ENCODE peak calls at places on chromosomes 12 and 14, in four cellular contexts. V, U, L and J are unnamed samples.

GRCh38 chr12:111437816-111438454 is 32.2 kb downstream of the SH2B3 start:
- DNase-seq in V (no peak), U (peak), L (no peak), J (no peak)

GRCh38 chr12:56188786-56189335 is 422 bp downstream of the SMARCC2 start:
- DNase-seq in V (peak), U (no peak), L (no peak), J (peak)

GRCh38 chr12:130859128-130859527 is 12.7 kb upstream of the RAN start:
- DNase-seq in V (no peak), U (no peak), L (no peak), J (no peak)

GRCh38 chr12:34406228-34406995 is 384.1 kb downstream of the ALG10 start:
- DNase-seq in V (no peak), U (no peak), L (no peak), J (peak)

GRCh38 chr12:120932058-120932457 is 27.9 kb upstream of the SPPL3 start:
- DNase-seq in V (no peak), U (no peak), L (no peak), J (no peak)

GRCh38 chr12:123271182-123271491 is 519 bp downstream of the CDK2AP1 start:
- DNase-seq in V (peak), U (peak), L (peak), J (peak)

GRCh38 chr12:91335724-91336123 is 153.1 kb upstream of the DCN start:
- DNase-seq in V (no peak), U (no peak), L (no peak), J (no peak)

GRCh38 chr12:69570000-69570516 is 15.2 kb upstream of the CCT2 start:
- DNase-seq in V (no peak), U (no peak), L (no peak), J (no peak)

GRCh38 chr12:91854725-91855124 is 290.9 kb downstream of the BTG1 start:
- DNase-seq in V (no peak), U (no peak), L (no peak), J (no peak)

GRCh38 chr12:22169281-22169824 is 123.3 kb downstream of the CMAS start:
- DNase-seq in V (no peak), U (no peak), L (no peak), J (no peak)

GRCh38 chr14:100747021-100747586 is 20.4 kb downstream of the DLK1 start:
- DNase-seq in V (peak), U (no peak), L (no peak), J (no peak)

GRCh38 chr12:12482959-12483358 is 79.7 kb downstream of the DUSP16 start:
- DNase-seq in V (no peak), U (no peak), L (peak), J (no peak)

GRCh38 chr12:91222746-91223145 is 40.1 kb upstream of the DCN start:
- DNase-seq in V (no peak), U (no peak), L (no peak), J (no peak)

GRCh38 chr12:75481774-75482173 is 1.2 kb downstream of the GLIPR1 start:
- DNase-seq in V (no peak), U (no peak), L (no peak), J (no peak)

GRCh38 chr12:19457561-19457960 is 18.3 kb downstream of the AEBP2 start:
- DNase-seq in V (no peak), U (no peak), L (no peak), J (no peak)

GRCh38 chr12:103801709-103802585 is 39.1 kb downstream of the NT5DC3 start:
- DNase-seq in V (no peak), U (no peak), L (no peak), J (no peak)

GRCh38 chr14:99522457-99522891 is 41.3 kb downstream of the CCNK start:
- DNase-seq in V (no peak), U (peak), L (no peak), J (peak)

GRCh38 chr12:125208942-125209341 is 143.7 kb downstream of the AACS start:
- DNase-seq in V (no peak), U (no peak), L (no peak), J (no peak)

GRCh38 chr12:117036046-117036445 is 63.2 kb downstream of the TESC start:
- DNase-seq in V (peak), U (peak), L (no peak), J (no peak)

GRCh38 chr14:62614117-62614516 is 431.1 kb downstream of the KCNH5 start:
- DNase-seq in V (no peak), U (no peak), L (no peak), J (no peak)

GRCh38 chr14:89214221-89214965 is 202.6 kb downstream of the FOXN3 start:
- DNase-seq in V (peak), U (peak), L (no peak), J (peak)

GRCh38 chr14:55699131-55700057 is 119.4 kb downstream of the KTN1 start:
- DNase-seq in V (no peak), U (no peak), L (no peak), J (peak)

GRCh38 chr12:53052419-53053222 is 2.8 kb downstream of the TNS2 start:
- DNase-seq in V (peak), U (peak), L (no peak), J (no peak)

GRCh38 chr12:52828156-52829090 is 5.7 kb downstream of the KRT79 start:
- DNase-seq in V (no peak), U (no peak), L (no peak), J (no peak)

GRCh38 chr12:50353869-50354593 is 42.4 kb downstream of the FAM186A start:
- DNase-seq in V (no peak), U (no peak), L (no peak), J (no peak)

GRCh38 chr14:97369901-97370300 is 572.7 kb downstream of the VRK1 start:
- DNase-seq in V (no peak), U (no peak), L (no peak), J (no peak)

GRCh38 chr12:27193854-27194544 is 50.1 kb upstream of the STK38L start:
- DNase-seq in V (no peak), U (peak), L (no peak), J (no peak)

GRCh38 chr12:79119796-79120195 is 255.2 kb downstream of the SYT1 start:
- DNase-seq in V (no peak), U (no peak), L (no peak), J (no peak)